ENCODE peak calls at places on chromosomes 7 and 10, in seven cellular contexts. One of them, this sample, is unnamed.

GRCh38 chr7:24786306-24786705 is 29.0 kb upstream of the GSDME start:
- DNase-seq in SK-N-SH: no peak
- DNase-seq in HepG2: no peak
- DNase-seq in GM12878: no peak
- DNase-seq in GM12891: no peak
- DNase-seq in K562: no peak
- DNase-seq in GM12892: no peak
- DNase-seq in this sample: no peak

GRCh38 chr10:31000867-31001266 is 30.8 kb downstream of the ZNF438 start:
- DNase-seq in SK-N-SH: no peak
- DNase-seq in GM12891: no peak
- DNase-seq in HepG2: no peak
- DNase-seq in K562: no peak
- DNase-seq in GM12892: no peak
- DNase-seq in GM12878: no peak
- DNase-seq in this sample: no peak

GRCh38 chr7:122887198-122887597 is 938 bp upstream of the CADPS2 start:
- DNase-seq in GM12891: no peak
- DNase-seq in K562: peak
- DNase-seq in GM12892: no peak
- DNase-seq in SK-N-SH: peak
- DNase-seq in GM12878: no peak
- DNase-seq in HepG2: peak
- DNase-seq in this sample: no peak

GRCh38 chr7:90384433-90384832 is 18.8 kb upstream of the CLDN12 start:
- DNase-seq in SK-N-SH: no peak
- DNase-seq in GM12892: no peak
- DNase-seq in K562: no peak
- DNase-seq in GM12891: no peak
- DNase-seq in HepG2: no peak
- DNase-seq in GM12878: no peak
- DNase-seq in this sample: no peak

GRCh38 chr7:14195079-14195478 is 205.6 kb upstream of the ETV1 start:
- DNase-seq in K562: no peak
- DNase-seq in HepG2: no peak
- DNase-seq in GM12892: no peak
- DNase-seq in GM12891: no peak
- DNase-seq in SK-N-SH: no peak
- DNase-seq in GM12878: no peak
- DNase-seq in this sample: no peak

GRCh38 chr7:156504687-156505545 is 135.7 kb upstream of the RNF32 start:
- DNase-seq in K562: no peak
- DNase-seq in GM12891: no peak
- DNase-seq in SK-N-SH: no peak
- DNase-seq in GM12878: no peak
- DNase-seq in HepG2: peak
- DNase-seq in GM12892: no peak
- DNase-seq in this sample: peak

GRCh38 chr10:125165584-125166340 is 5.4 kb upstream of the CTBP2 start:
- DNase-seq in GM12892: no peak
- DNase-seq in GM12878: no peak
- DNase-seq in SK-N-SH: no peak
- DNase-seq in K562: no peak
- DNase-seq in HepG2: no peak
- DNase-seq in GM12891: no peak
- DNase-seq in this sample: no peak

GRCh38 chr7:40840990-40841389 is 706.2 kb downstream of the SUGCT start:
- DNase-seq in HepG2: no peak
- DNase-seq in GM12891: no peak
- DNase-seq in SK-N-SH: no peak
- DNase-seq in GM12878: no peak
- DNase-seq in GM12892: no peak
- DNase-seq in K562: no peak
- DNase-seq in this sample: no peak

GRCh38 chr10:79435271-79436065 is 10.0 kb downstream of the ZCCHC24 start:
- DNase-seq in GM12878: no peak
- DNase-seq in GM12892: no peak
- DNase-seq in GM12891: no peak
- DNase-seq in SK-N-SH: no peak
- DNase-seq in HepG2: no peak
- DNase-seq in K562: no peak
- DNase-seq in this sample: no peak

GRCh38 chr7:69250958-69251357 is 347.3 kb upstream of the AUTS2 start:
- DNase-seq in SK-N-SH: no peak
- DNase-seq in K562: no peak
- DNase-seq in GM12891: no peak
- DNase-seq in GM12892: no peak
- DNase-seq in HepG2: no peak
- DNase-seq in GM12878: no peak
- DNase-seq in this sample: no peak

GRCh38 chr7:157488326-157488725 is 151.5 kb downstream of the DNAJB6 start:
- DNase-seq in GM12878: no peak
- DNase-seq in GM12892: no peak
- DNase-seq in SK-N-SH: no peak
- DNase-seq in K562: no peak
- DNase-seq in GM12891: no peak
- DNase-seq in HepG2: no peak
- DNase-seq in this sample: no peak

GRCh38 chr7:82674319-82674718 is 230.7 kb upstream of the CACNA2D1 start:
- DNase-seq in SK-N-SH: no peak
- DNase-seq in GM12878: no peak
- DNase-seq in K562: no peak
- DNase-seq in GM12891: no peak
- DNase-seq in GM12892: no peak
- DNase-seq in HepG2: no peak
- DNase-seq in this sample: no peak

GRCh38 chr7:102814025-102814471 is 65.2 kb downstream of the FAM185A start:
- DNase-seq in GM12892: no peak
- DNase-seq in GM12878: no peak
- DNase-seq in HepG2: no peak
- DNase-seq in K562: no peak
- DNase-seq in SK-N-SH: no peak
- DNase-seq in GM12891: no peak
- DNase-seq in this sample: no peak

GRCh38 chr7:30771859-30772429 is 727 bp downstream of the MINDY4 start:
- DNase-seq in SK-N-SH: peak
- DNase-seq in K562: peak
- DNase-seq in HepG2: no peak
- DNase-seq in GM12891: no peak
- DNase-seq in GM12878: no peak
- DNase-seq in GM12892: no peak
- DNase-seq in this sample: no peak

GRCh38 chr7:30772984-30773383 is 1.8 kb downstream of the MINDY4 start:
- DNase-seq in GM12892: no peak
- DNase-seq in K562: no peak
- DNase-seq in HepG2: no peak
- DNase-seq in GM12878: no peak
- DNase-seq in GM12891: no peak
- DNase-seq in SK-N-SH: no peak
- DNase-seq in this sample: no peak

GRCh38 chr7:30775992-30776391 is 4.8 kb downstream of the MINDY4 start:
- DNase-seq in SK-N-SH: no peak
- DNase-seq in HepG2: no peak
- DNase-seq in K562: no peak
- DNase-seq in GM12892: no peak
- DNase-seq in GM12891: no peak
- DNase-seq in GM12878: no peak
- DNase-seq in this sample: no peak

GRCh38 chr7:30776971-30777370 is 5.8 kb downstream of the MINDY4 start:
- DNase-seq in K562: no peak
- DNase-seq in GM12892: no peak
- DNase-seq in GM12878: no peak
- DNase-seq in HepG2: no peak
- DNase-seq in GM12891: no peak
- DNase-seq in SK-N-SH: no peak
- DNase-seq in this sample: no peak

GRCh38 chr7:30770936-30771858 is at the start of gene MINDY4:
- DNase-seq in K562: peak
- DNase-seq in HepG2: no peak
- DNase-seq in GM12892: peak
- DNase-seq in SK-N-SH: peak
- DNase-seq in GM12891: peak
- DNase-seq in GM12878: no peak
- DNase-seq in this sample: peak
- TF ChIP-seq TAF1 in K562: no peak
- TF ChIP-seq TAF1 in HepG2: no peak
- TF ChIP-seq TAF1 in GM12892: no peak
- TF ChIP-seq TAF1 in SK-N-SH: peak
- TF ChIP-seq TAF1 in GM12891: no peak
- TF ChIP-seq TAF1 in GM12878: no peak
- TF ChIP-seq TAF1 in this sample: peak

GRCh38 chr10:90592903-90593302 is 264.9 kb downstream of the HTR7 start:
- DNase-seq in HepG2: peak
- DNase-seq in K562: no peak
- DNase-seq in GM12878: peak
- DNase-seq in SK-N-SH: peak
- DNase-seq in GM12892: no peak
- DNase-seq in GM12891: peak
- DNase-seq in this sample: peak
- TF ChIP-seq TAF1 in HepG2: no peak
- TF ChIP-seq TAF1 in K562: no peak
- TF ChIP-seq TAF1 in GM12878: no peak
- TF ChIP-seq TAF1 in SK-N-SH: no peak
- TF ChIP-seq TAF1 in GM12892: no peak
- TF ChIP-seq TAF1 in GM12891: no peak
- TF ChIP-seq TAF1 in this sample: no peak

GRCh38 chr10:122229678-122230077 is 41.4 kb upstream of the BTBD16 start:
- DNase-seq in HepG2: no peak
- DNase-seq in K562: no peak
- DNase-seq in SK-N-SH: peak
- DNase-seq in GM12878: no peak
- DNase-seq in GM12892: no peak
- DNase-seq in GM12891: no peak
- DNase-seq in this sample: no peak

GRCh38 chr10:122230222-122230621 is 40.9 kb upstream of the BTBD16 start:
- DNase-seq in GM12892: no peak
- DNase-seq in GM12891: no peak
- DNase-seq in SK-N-SH: no peak
- DNase-seq in HepG2: no peak
- DNase-seq in GM12878: no peak
- DNase-seq in K562: no peak
- DNase-seq in this sample: no peak

GRCh38 chr10:122233857-122234348 is 37.2 kb upstream of the BTBD16 start:
- DNase-seq in SK-N-SH: peak
- DNase-seq in K562: no peak
- DNase-seq in GM12891: no peak
- DNase-seq in GM12878: no peak
- DNase-seq in HepG2: no peak
- DNase-seq in GM12892: no peak
- DNase-seq in this sample: no peak

GRCh38 chr10:122234416-122234815 is 36.7 kb upstream of the BTBD16 start:
- DNase-seq in SK-N-SH: peak
- DNase-seq in GM12891: no peak
- DNase-seq in HepG2: no peak
- DNase-seq in GM12892: no peak
- DNase-seq in K562: no peak
- DNase-seq in GM12878: no peak
- DNase-seq in this sample: no peak

GRCh38 chr10:122232781-122233180 is 38.3 kb upstream of the BTBD16 start:
- DNase-seq in SK-N-SH: no peak
- DNase-seq in K562: no peak
- DNase-seq in HepG2: no peak
- DNase-seq in GM12892: no peak
- DNase-seq in GM12878: no peak
- DNase-seq in GM12891: no peak
- DNase-seq in this sample: no peak
- TF ChIP-seq TAF1 in SK-N-SH: no peak
- TF ChIP-seq TAF1 in K562: no peak
- TF ChIP-seq TAF1 in HepG2: no peak
- TF ChIP-seq TAF1 in GM12892: no peak
- TF ChIP-seq TAF1 in GM12878: no peak
- TF ChIP-seq TAF1 in GM12891: no peak
- TF ChIP-seq TAF1 in this sample: no peak

GRCh38 chr7:2116903-2117680 is 115.7 kb downstream of the MAD1L1 start:
- DNase-seq in SK-N-SH: peak
- DNase-seq in GM12891: no peak
- DNase-seq in GM12892: no peak
- DNase-seq in HepG2: no peak
- DNase-seq in K562: no peak
- DNase-seq in GM12878: no peak
- DNase-seq in this sample: no peak
- TF ChIP-seq TAF1 in SK-N-SH: no peak
- TF ChIP-seq TAF1 in GM12891: no peak
- TF ChIP-seq TAF1 in GM12892: no peak
- TF ChIP-seq TAF1 in HepG2: no peak
- TF ChIP-seq TAF1 in K562: no peak
- TF ChIP-seq TAF1 in GM12878: no peak
- TF ChIP-seq TAF1 in this sample: no peak

GRCh38 chr10:77872151-77872946 is 54.2 kb downstream of the DLG5 start:
- DNase-seq in GM12892: no peak
- DNase-seq in K562: no peak
- DNase-seq in HepG2: no peak
- DNase-seq in GM12878: no peak
- DNase-seq in SK-N-SH: peak
- DNase-seq in GM12891: no peak
- DNase-seq in this sample: no peak

GRCh38 chr10:77872947-77873557 is 53.5 kb downstream of the DLG5 start:
- DNase-seq in K562: no peak
- DNase-seq in GM12891: no peak
- DNase-seq in GM12892: no peak
- DNase-seq in HepG2: no peak
- DNase-seq in GM12878: no peak
- DNase-seq in SK-N-SH: no peak
- DNase-seq in this sample: no peak

GRCh38 chr10:77866598-77866997 is 60.0 kb downstream of the DLG5 start:
- DNase-seq in HepG2: no peak
- DNase-seq in SK-N-SH: no peak
- DNase-seq in K562: no peak
- DNase-seq in GM12892: no peak
- DNase-seq in GM12878: no peak
- DNase-seq in GM12891: no peak
- DNase-seq in this sample: no peak

GRCh38 chr10:77867124-77867715 is 59.3 kb downstream of the DLG5 start:
- DNase-seq in GM12891: no peak
- DNase-seq in K562: no peak
- DNase-seq in GM12892: no peak
- DNase-seq in HepG2: no peak
- DNase-seq in GM12878: no peak
- DNase-seq in SK-N-SH: no peak
- DNase-seq in this sample: no peak

GRCh38 chr10:77869626-77870420 is 56.7 kb downstream of the DLG5 start:
- DNase-seq in GM12891: no peak
- DNase-seq in GM12892: no peak
- DNase-seq in SK-N-SH: no peak
- DNase-seq in HepG2: no peak
- DNase-seq in K562: no peak
- DNase-seq in GM12878: no peak
- DNase-seq in this sample: no peak
- TF ChIP-seq TAF1 in GM12891: no peak
- TF ChIP-seq TAF1 in GM12892: no peak
- TF ChIP-seq TAF1 in SK-N-SH: no peak
- TF ChIP-seq TAF1 in HepG2: no peak
- TF ChIP-seq TAF1 in K562: no peak
- TF ChIP-seq TAF1 in GM12878: no peak
- TF ChIP-seq TAF1 in this sample: no peak

DNA sequence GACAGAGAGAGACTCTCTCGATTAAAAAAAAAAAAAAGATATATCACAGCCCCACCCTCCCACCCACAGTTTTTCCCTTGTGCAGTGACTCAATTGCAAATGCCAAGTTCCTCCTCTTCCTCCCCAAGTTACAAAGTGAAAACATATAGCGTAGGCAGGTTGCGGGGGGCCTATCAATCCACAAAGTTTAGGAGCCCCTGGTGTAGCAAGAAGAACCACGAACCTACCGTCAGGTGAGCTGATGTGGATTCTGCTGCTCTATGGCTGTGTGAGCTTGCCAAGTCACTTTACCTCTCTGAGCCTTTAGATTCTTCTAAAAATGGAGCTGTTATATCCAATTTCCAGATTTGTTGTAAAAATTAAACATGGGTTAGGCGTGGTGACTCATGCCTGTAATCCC is 8.3 kb upstream of the RHBDD2 start:
- DNase-seq in GM12878: no peak
- DNase-seq in GM12892: no peak
- DNase-seq in HepG2: no peak
- DNase-seq in SK-N-SH: no peak
- DNase-seq in K562: no peak
- DNase-seq in GM12891: no peak
- DNase-seq in this sample: no peak
- TF ChIP-seq TAF1 in GM12878: no peak
- TF ChIP-seq TAF1 in GM12892: no peak
- TF ChIP-seq TAF1 in HepG2: no peak
- TF ChIP-seq TAF1 in SK-N-SH: no peak
- TF ChIP-seq TAF1 in K562: no peak
- TF ChIP-seq TAF1 in GM12891: no peak
- TF ChIP-seq TAF1 in this sample: no peak